ENCODE peak calls at places on chromosomes 6 and 20, in ten cellular contexts. X is naive thymus-derived CD8-positive, alpha-beta T cell; E is activated naive CD4-positive, alpha-beta T cell treated with anti-CD3 and anti-CD28 coated beads, Interleukin-2, amount 50 U/mL, for 16 hours; Z is MM.1S; D is cardiac muscle cell; N is stomach; S is kidney; R is NCI-H82; M is colonic mucosa; A is amygdala. B is an unnamed sample.
A peak's percentile ranks its signal among the peaks of the same experiment; 100 is the strongest.

GRCh38 chr6:15473174-15473573 is 189.7 kb downstream of the DTNBP1 start:
- DNase-seq in M (no peak), D (no peak), X (no peak), A (no peak), R (no peak), E (no peak), S (no peak), N (no peak), Z (no peak), B (no peak)

GRCh38 chr6:156703719-156704118 is 73.5 kb upstream of the ARID1B start:
- DNase-seq in R (no peak), A (no peak), S (no peak), M (no peak), D (no peak), E (no peak), N (no peak), Z (no peak), X (no peak), B (no peak)

GRCh38 chr20:41308290-41308691 is 9.2 kb downstream of the ZHX3 start:
- DNase-seq in S (no peak), X (no peak), R (no peak), Z (no peak), A (no peak), N (no peak), M (no peak), E (no peak), D (no peak), B (no peak)

GRCh38 chr6:113856571-113857564 is at the start of gene MARCKS:
- DNase-seq in D (peak; percentile 92), Z (peak; percentile 78), S (peak; percentile 92), R (peak; percentile 98), X (no peak), E (peak; percentile 45), A (peak; percentile 73), M (peak; percentile 95), N (peak; percentile 85), B (peak; percentile 32)

GRCh38 chr6:159312204-159312603 is 143.0 kb downstream of the FNDC1 start:
- DNase-seq in R (no peak), M (no peak), N (no peak), D (no peak), X (no peak), S (no peak), A (no peak), E (no peak), Z (no peak), B (no peak)

GRCh38 chr6:26420607-26421235 is 18.6 kb downstream of the BTN3A1 start:
- DNase-seq in A (no peak), S (no peak), M (peak; percentile 49), N (no peak), E (peak; percentile 16), R (peak; percentile 53), Z (peak; percentile 59), X (peak; percentile 25), D (peak; percentile 52), B (peak; percentile 62)

GRCh38 chr6:158642097-158642601 is 2.4 kb downstream of the DYNLT1 start:
- DNase-seq in R (peak; percentile 91), M (peak; percentile 16), A (no peak), Z (no peak), X (no peak), N (peak; percentile 22), D (no peak), S (no peak), E (no peak), B (no peak)

GRCh38 chr20:20677186-20677585 is 35.3 kb downstream of the RALGAPA2 start:
- DNase-seq in Z (no peak), R (no peak), D (no peak), A (no peak), S (no peak), N (no peak), X (no peak), E (no peak), M (no peak), B (no peak)

GRCh38 chr6:19812512-19813119 is 24.6 kb upstream of the ID4 start:
- DNase-seq in M (no peak), X (no peak), N (no peak), R (peak; percentile 61), A (no peak), E (no peak), Z (peak; percentile 19), S (no peak), D (peak; percentile 58), B (peak; percentile 69)